ENCODE peak calls at places on chromosomes 5 and 9, in nine cellular contexts. I is GDM1; U is stimulated activated CD8-positive, alpha-beta memory T cell treated with anti-CD3 and anti-CD28 coated beads, Interleukin-12 subunit alpha, Interleukin-12 subunit beta, amount 100 ng/mL, for 1 hour; O is smooth muscle cell of the brain vasculature; W is SIG-M5; V is PC-3; X is activated CD4-positive, alpha-beta T cell treated with anti-CD3 and anti-CD28 coated beads, Interleukin-2, amount 50 U/mL, for 1 hour; A is HEK293T; Q is AG04450. T is an unnamed sample.

GRCh38 chr9:85522459-85523092 is 219.2 kb downstream of the AGTPBP1 start:
- DNase-seq in O (no peak), Q (no peak), U (no peak), V (no peak), I (no peak), A (no peak), X (no peak), W (no peak), T (peak)

GRCh38 chr5:158463188-158463587 is 604.2 kb upstream of the CLINT1 start:
- DNase-seq in U (no peak), W (no peak), Q (no peak), V (peak), X (no peak), A (no peak), I (no peak), O (no peak), T (no peak)

GRCh38 chr5:100900142-100900795 is 2.8 kb downstream of the ST8SIA4 start:
- DNase-seq in W (peak), U (no peak), V (peak), O (no peak), Q (no peak), X (peak), A (peak), I (peak), T (no peak)

GRCh38 chr9:37994639-37995347 is 74.2 kb downstream of the SHB start:
- DNase-seq in X (no peak), A (no peak), I (peak), V (no peak), U (no peak), O (no peak), W (peak), Q (peak), T (peak)

GRCh38 chr5:169099801-169100734 is 200.9 kb downstream of the SLIT3 start:
- DNase-seq in V (no peak), A (no peak), Q (no peak), I (no peak), O (no peak), W (no peak), X (no peak), U (no peak), T (no peak)

GRCh38 chr9:40884072-40884901 is 244.2 kb downstream of the FOXD4L6 start:
- DNase-seq in A (no peak), V (no peak), U (no peak), I (no peak), Q (no peak), X (no peak), W (no peak), O (no peak), T (no peak)

GRCh38 chr5:10409504-10409903 is 32.2 kb upstream of the ROPN1L start:
- DNase-seq in Q (no peak), O (no peak), I (peak), W (no peak), A (no peak), U (no peak), V (no peak), X (no peak), T (no peak)

GRCh38 chr5:133514456-133514855 is 97.9 kb downstream of the FSTL4 start:
- DNase-seq in V (no peak), O (no peak), X (no peak), I (no peak), A (no peak), W (no peak), Q (no peak), U (no peak), T (no peak)

GRCh38 chr9:132589148-132590036 is 7.0 kb downstream of the BARHL1 start:
- DNase-seq in U (no peak), A (no peak), X (no peak), Q (no peak), V (no peak), I (no peak), W (no peak), O (no peak), T (no peak)

GRCh38 chr9:126933334-126933980 is 18.9 kb downstream of the RALGPS1 start:
- DNase-seq in W (no peak), X (no peak), O (no peak), Q (no peak), U (no peak), V (no peak), A (no peak), I (no peak), T (no peak)

GRCh38 chr5:154842689-154843530 is 7.5 kb downstream of the FAXDC2 start:
- DNase-seq in W (no peak), O (no peak), A (no peak), X (no peak), Q (no peak), V (no peak), I (no peak), U (no peak), T (no peak)

GRCh38 chr5:52015760-52016159 is 632.5 kb downstream of the ISL1 start:
- DNase-seq in V (no peak), A (no peak), W (no peak), X (no peak), U (no peak), Q (no peak), I (no peak), O (no peak), T (no peak)

GRCh38 chr9:2872307-2872940 is 28.5 kb upstream of the PUM3 start:
- DNase-seq in O (no peak), U (no peak), W (no peak), A (peak), X (peak), I (no peak), V (peak), Q (no peak), T (no peak)

GRCh38 chr5:120255214-120255613 is 208.9 kb upstream of the PRR16 start:
- DNase-seq in O (no peak), I (no peak), Q (no peak), U (no peak), V (no peak), A (no peak), X (no peak), W (no peak), T (no peak)

GRCh38 chr9:1005043-1005667 is 28.7 kb downstream of the DMRT3 start:
- DNase-seq in V (peak), Q (peak), O (no peak), X (no peak), I (peak), A (no peak), U (no peak), W (no peak), T (peak)

GRCh38 chr5:24065786-24066185 is 558.4 kb downstream of the PRDM9 start:
- DNase-seq in W (no peak), U (no peak), V (peak), A (no peak), I (no peak), O (no peak), X (no peak), Q (no peak), T (peak)

GRCh38 chr5:137778772-137779564 is 24.8 kb upstream of the HNRNPA0 start:
- DNase-seq in O (peak), W (no peak), Q (no peak), V (peak), I (no peak), U (no peak), X (no peak), A (peak), T (peak)

GRCh38 chr5:54774281-54775171 is 210.9 kb downstream of the ESM1 start:
- DNase-seq in U (no peak), A (no peak), X (no peak), I (no peak), W (no peak), V (no peak), Q (no peak), O (no peak), T (no peak)

GRCh38 chr5:74396913-74397606 is 243.5 kb downstream of the ENC1 start:
- DNase-seq in I (no peak), O (no peak), U (no peak), A (no peak), Q (no peak), V (no peak), X (no peak), W (no peak), T (no peak)

GRCh38 chr5:45696206-45696836 is at the start of gene HCN1:
- DNase-seq in X (no peak), V (no peak), U (no peak), Q (no peak), I (peak), O (peak), W (no peak), A (peak), T (peak)

GRCh38 chr9:134189167-134189474 is 24.8 kb upstream of the RNU6ATAC start:
- DNase-seq in A (no peak), U (no peak), V (no peak), I (no peak), O (no peak), X (no peak), Q (no peak), W (no peak), T (no peak)

GRCh38 chr9:131872702-131873101 is 132.8 kb upstream of the RAPGEF1 start:
- DNase-seq in I (no peak), U (no peak), V (no peak), O (no peak), A (no peak), X (no peak), W (no peak), Q (no peak), T (no peak)

GRCh38 chr9:16207161-16207560 is 654.3 kb downstream of the CCDC171 start:
- DNase-seq in U (no peak), V (no peak), O (no peak), I (no peak), X (no peak), W (no peak), Q (no peak), A (no peak), T (no peak)

GRCh38 chr5:76870046-76870445 is 20.2 kb downstream of the S100Z start:
- DNase-seq in U (no peak), W (no peak), X (no peak), I (no peak), V (no peak), Q (no peak), O (no peak), A (no peak), T (no peak)

GRCh38 chr5:24547127-24547526 is 97.7 kb downstream of the CDH10 start:
- DNase-seq in X (no peak), A (peak), W (no peak), O (no peak), V (no peak), I (no peak), Q (no peak), U (no peak), T (no peak)

GRCh38 chr5:118233601-118234000 is 754.7 kb downstream of the DTWD2 start:
- DNase-seq in U (no peak), I (no peak), V (no peak), X (no peak), O (no peak), Q (no peak), W (no peak), A (no peak), T (no peak)

GRCh38 chr5:145661737-145662530 is 173.2 kb downstream of the PRELID2 start:
- DNase-seq in A (no peak), I (no peak), X (no peak), U (no peak), O (no peak), V (no peak), Q (no peak), W (no peak), T (no peak)

GRCh38 chr9:347667-348292 is 133.1 kb downstream of the DOCK8 start:
- DNase-seq in V (peak), X (no peak), O (no peak), A (peak), Q (no peak), W (no peak), I (no peak), U (no peak), T (peak)

GRCh38 chr5:72480836-72481235 is 26.4 kb downstream of the ZNF366 start:
- DNase-seq in A (no peak), I (no peak), Q (no peak), O (no peak), W (peak), U (no peak), V (no peak), X (no peak), T (no peak)

GRCh38 chr9:20373263-20373662 is 249.0 kb downstream of the MLLT3 start:
- DNase-seq in I (no peak), U (no peak), V (no peak), W (no peak), O (no peak), Q (no peak), X (no peak), A (no peak), T (no peak)

GRCh38 chr5:117738571-117738970 is 1163.9 kb upstream of the SEMA6A start:
- DNase-seq in A (no peak), V (no peak), X (no peak), O (no peak), W (no peak), I (no peak), U (no peak), Q (no peak), T (no peak)

GRCh38 chr5:133783481-133783880 is 171.1 kb upstream of the FSTL4 start:
- DNase-seq in O (no peak), Q (no peak), V (no peak), W (no peak), I (no peak), A (no peak), U (no peak), X (no peak), T (no peak)

GRCh38 chr5:132294728-132295504 is 722 bp downstream of the SLC22A4 start:
- DNase-seq in Q (no peak), X (peak), O (no peak), U (peak), A (no peak), I (peak), V (peak), W (peak), T (peak)

GRCh38 chr9:35771524-35771923 is 17.4 kb upstream of the MSMP start:
- DNase-seq in U (no peak), O (no peak), Q (no peak), X (no peak), V (peak), A (no peak), I (no peak), W (no peak), T (no peak)

GRCh38 chr9:34185778-34186551 is 7.1 kb downstream of the UBAP1 start:
- DNase-seq in X (no peak), W (peak), A (no peak), O (peak), V (peak), I (peak), Q (peak), U (no peak), T (peak)

GRCh38 chr5:117638581-117638980 is 1064.0 kb upstream of the SEMA6A start:
- DNase-seq in I (no peak), U (no peak), Q (no peak), X (no peak), A (no peak), V (no peak), W (no peak), O (no peak), T (no peak)

GRCh38 chr5:159084053-159084452 is 15.7 kb downstream of the EBF1 start:
- DNase-seq in O (no peak), Q (no peak), A (no peak), W (no peak), U (no peak), X (no peak), V (no peak), I (no peak), T (no peak)

GRCh38 chr5:56202483-56202882 is 30.6 kb downstream of the ANKRD55 start:
- DNase-seq in W (no peak), U (no peak), A (no peak), I (no peak), O (no peak), X (no peak), Q (no peak), V (no peak), T (no peak)